ENCODE peak calls at places on chromosomes 1 and 21, in six cellular contexts. I, P, M, E, O and U are unnamed samples.

GRCh38 chr1:85361106-85361505 is 84.7 kb upstream of the BCL10 start:
- DNase-seq in E (no peak), P (peak), O (no peak), M (no peak), I (no peak), U (no peak)

GRCh38 chr1:29575826-29576225 is 339.5 kb downstream of the PTPRU start:
- DNase-seq in I (no peak), O (no peak), P (no peak), M (no peak), E (no peak), U (no peak)

GRCh38 chr1:102191723-102192122 is 195.0 kb upstream of the OLFM3 start:
- DNase-seq in E (no peak), O (no peak), P (peak), M (no peak), I (no peak), U (no peak)

GRCh38 chr1:41382531-41383090 is 21.4 kb downstream of the FOXO6 start:
- DNase-seq in M (no peak), I (peak), O (peak), P (no peak), E (peak), U (peak)

GRCh38 chr1:118115567-118116272 is 69.3 kb downstream of the SPAG17 start:
- DNase-seq in I (no peak), O (no peak), P (no peak), E (no peak), M (no peak), U (no peak)

GRCh38 chr1:23995431-23995837 is 15.3 kb upstream of the SRSF10 start:
- DNase-seq in E (no peak), O (no peak), I (peak), P (no peak), M (no peak), U (no peak)

GRCh38 chr1:52141513-52142219 is at the start of gene ZFYVE9:
- DNase-seq in I (peak), M (peak), E (peak), P (no peak), O (peak), U (peak)

GRCh38 chr21:42578761-42579415 is 65.2 kb downstream of the SLC37A1 start:
- DNase-seq in E (no peak), M (no peak), P (no peak), O (no peak), I (peak), U (peak)

GRCh38 chr1:210467440-210468040 is 138.8 kb downstream of the HHAT start:
- DNase-seq in P (no peak), O (no peak), E (no peak), I (no peak), M (no peak), U (no peak)

GRCh38 chr1:5597171-5597864 is 394.9 kb downstream of the NPHP4 start:
- DNase-seq in O (peak), M (no peak), E (peak), P (no peak), I (peak), U (peak)

GRCh38 chr1:28392027-28392652 is 22.6 kb downstream of the PHACTR4 start:
- DNase-seq in M (no peak), P (peak), E (no peak), O (no peak), I (no peak), U (no peak)

GRCh38 chr1:153832293-153832692 is 57.1 kb downstream of the SLC27A3 start:
- DNase-seq in M (no peak), E (no peak), P (no peak), I (no peak), O (no peak), U (no peak)

GRCh38 chr1:3352084-3352951 is 102.1 kb upstream of the ARHGEF16 start:
- DNase-seq in I (peak), P (no peak), O (peak), E (no peak), M (no peak), U (peak)

GRCh38 chr1:12531169-12531479 is 86.9 kb downstream of the DHRS3 start:
- DNase-seq in E (no peak), I (no peak), O (no peak), M (no peak), P (no peak), U (no peak)

GRCh38 chr1:207619833-207620572 is 24.9 kb upstream of the CR1L start:
- DNase-seq in M (no peak), E (no peak), O (no peak), I (no peak), P (peak), U (no peak)

GRCh38 chr21:45051580-45052434 is 22.6 kb upstream of the ADARB1 start:
- DNase-seq in E (no peak), O (no peak), M (no peak), P (no peak), I (peak), U (no peak)

GRCh38 chr1:64212023-64212422 is 8.6 kb downstream of the UBE2U start:
- DNase-seq in E (no peak), M (no peak), I (no peak), P (no peak), O (no peak), U (no peak)

GRCh38 chr1:189669846-189670245 is 807.8 kb downstream of the BRINP3 start:
- DNase-seq in I (no peak), O (no peak), P (no peak), M (no peak), E (no peak), U (no peak)

GRCh38 chr1:153679337-153680119 is 1.0 kb downstream of the NPR1 start:
- DNase-seq in O (no peak), M (no peak), E (no peak), P (no peak), I (peak), U (no peak)

GRCh38 chr1:22131875-22132486 is 10.9 kb downstream of the WNT4 start:
- DNase-seq in E (peak), O (peak), I (peak), P (no peak), M (no peak), U (peak)

GRCh38 chr21:27126140-27126539 is 159.3 kb upstream of the ADAMTS5 start:
- DNase-seq in O (no peak), I (no peak), E (no peak), M (no peak), P (no peak), U (no peak)

GRCh38 chr1:214615111-214615510 is 12.1 kb downstream of the CENPF start:
- DNase-seq in P (no peak), I (no peak), M (no peak), O (no peak), E (no peak), U (no peak)

GRCh38 chr1:45282346-45282745 is 44.3 kb upstream of the HPDL start:
- DNase-seq in I (no peak), E (no peak), P (no peak), M (no peak), O (no peak), U (no peak)

GRCh38 chr1:55007626-55008025 is 8.9 kb downstream of the BSND start:
- DNase-seq in O (no peak), I (no peak), E (no peak), P (no peak), M (no peak), U (no peak)

GRCh38 chr1:193358419-193358818 is 172.0 kb upstream of the B3GALT2 start:
- DNase-seq in I (no peak), E (no peak), O (no peak), M (no peak), P (no peak), U (no peak)

GRCh38 chr1:234597894-234598293 is 12.1 kb downstream of the IRF2BP2 start:
- DNase-seq in E (peak), P (no peak), M (no peak), O (no peak), I (no peak), U (no peak)

GRCh38 chr1:13725714-13726175 is 25.8 kb downstream of the PRDM2 start:
- DNase-seq in E (peak), I (no peak), P (no peak), O (peak), M (no peak), U (no peak)

GRCh38 chr1:230113605-230114241 is 46.7 kb downstream of the GALNT2 start:
- DNase-seq in O (no peak), M (no peak), E (no peak), I (no peak), P (no peak), U (no peak)

GRCh38 chr1:45544530-45544929 is 6.1 kb upstream of the AKR1A1 start:
- DNase-seq in P (no peak), M (no peak), E (no peak), O (no peak), I (no peak), U (no peak)

GRCh38 chr1:157472959-157473358 is 79.4 kb downstream of the FCRL5 start:
- DNase-seq in E (no peak), P (no peak), I (no peak), O (no peak), M (no peak), U (no peak)

GRCh38 chr1:20721117-20722061 is 3.6 kb upstream of the KIF17 start:
- DNase-seq in O (no peak), M (no peak), E (no peak), P (no peak), I (peak), U (no peak)

GRCh38 chr21:33067045-33067444 is 2.9 kb upstream of the OLIG1 start:
- DNase-seq in O (no peak), M (no peak), P (no peak), E (no peak), I (peak), U (no peak)

GRCh38 chr1:30005972-30006619 is 717.3 kb downstream of the MATN1 start:
- DNase-seq in P (no peak), I (no peak), E (no peak), O (no peak), M (no peak), U (no peak)

GRCh38 chr1:168688679-168689657 is 40.0 kb downstream of the DPT start:
- DNase-seq in M (no peak), E (no peak), O (no peak), P (no peak), I (no peak), U (no peak)

GRCh38 chr21:29436143-29436542 is 137.4 kb downstream of the BACH1 start:
- DNase-seq in M (no peak), O (peak), P (no peak), E (no peak), I (no peak), U (no peak)

DNA sequence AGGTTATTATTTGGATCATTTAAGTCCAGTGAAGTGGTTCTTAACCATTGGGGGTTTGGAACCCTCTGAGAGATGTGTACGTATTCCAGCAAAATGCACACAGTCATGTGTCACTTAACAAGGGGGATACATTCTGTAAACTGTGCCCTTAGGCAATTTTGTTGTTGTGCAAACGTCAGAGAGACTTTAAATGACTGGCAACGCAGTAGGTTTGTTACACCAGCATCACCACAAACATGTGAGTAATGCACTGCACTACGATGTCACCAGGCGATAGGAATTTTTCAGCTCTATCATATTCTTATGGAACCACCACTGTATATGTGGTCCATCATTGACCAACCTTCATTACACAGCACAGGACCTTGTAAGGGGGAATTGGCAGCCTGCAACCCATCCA is 11.9 kb downstream of the AHCYL1 start:
- DNase-seq in O (no peak), P (no peak), M (no peak), E (no peak), I (no peak), U (no peak)
- TF ChIP-seq CTCF in O (no peak), P (no peak), M (no peak), E (no peak), I (no peak), U (no peak)

DNA sequence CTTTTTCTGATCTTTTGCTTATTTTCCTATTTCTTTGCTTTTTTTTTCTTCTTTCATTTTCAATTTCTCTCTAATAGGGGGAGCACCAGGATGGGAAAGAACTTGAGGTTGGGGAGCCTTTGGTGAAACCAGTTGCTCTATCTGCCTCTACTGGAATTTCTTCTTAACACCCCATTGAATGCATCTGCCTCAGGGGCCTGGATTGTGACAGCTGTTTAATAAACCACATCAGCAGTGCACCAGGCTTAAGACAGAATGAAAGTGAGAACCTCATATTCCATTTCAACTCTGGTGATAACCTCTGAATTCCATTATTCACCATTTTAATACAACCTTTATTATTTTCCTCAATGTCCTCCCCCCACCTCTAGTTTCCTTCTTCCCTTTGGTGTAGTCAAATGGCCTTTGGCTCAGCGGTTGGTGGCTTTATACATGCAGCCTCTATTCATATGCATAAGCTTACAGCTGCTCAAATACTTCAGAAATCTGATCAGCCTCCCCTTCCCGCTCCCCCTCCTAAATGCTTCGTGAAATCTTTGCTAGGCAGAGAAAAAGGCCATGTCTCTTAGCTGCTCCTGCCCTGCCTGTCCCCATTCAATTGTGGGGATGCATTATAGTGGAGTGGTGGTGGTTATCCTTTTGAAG is 537.3 kb upstream of the PLXNA2 start:
- DNase-seq in E (no peak), M (no peak), P (no peak), O (no peak), I (no peak), U (no peak)
- TF ChIP-seq CTCF in E (no peak), M (no peak), P (no peak), O (no peak), I (no peak), U (no peak)

GRCh38 chr1:79074975-79075374 is 68.4 kb upstream of the ADGRL4 start:
- DNase-seq in P (no peak), O (no peak), I (no peak), E (no peak), M (no peak), U (no peak)

GRCh38 chr1:79082233-79082632 is 75.7 kb upstream of the ADGRL4 start:
- DNase-seq in E (no peak), I (no peak), M (no peak), O (no peak), P (no peak), U (no peak)

GRCh38 chr1:79079770-79080169 is 73.2 kb upstream of the ADGRL4 start:
- DNase-seq in I (no peak), P (peak), O (no peak), E (no peak), M (no peak), U (no peak)
- TF ChIP-seq CTCF in I (no peak), P (no peak), O (no peak), E (no peak), M (no peak), U (no peak)

GRCh38 chr1:1122981-1123480 is 7.1 kb upstream of the C1orf159 start:
- DNase-seq in O (no peak), M (no peak), P (no peak), I (no peak), E (no peak), U (no peak)
- TF ChIP-seq CTCF in O (no peak), M (no peak), P (no peak), I (no peak), E (no peak), U (no peak)

GRCh38 chr1:35769188-35769758 is 505 bp downstream of the CLSPN start:
- DNase-seq in O (peak), P (no peak), E (peak), M (peak), I (peak), U (peak)
- TF ChIP-seq CTCF in O (peak), P (no peak), E (no peak), M (no peak), I (no peak), U (no peak)

GRCh38 chr1:35269190-35269988 is 880 bp downstream of the ZMYM4 start:
- DNase-seq in O (no peak), E (no peak), M (no peak), P (no peak), I (no peak), U (no peak)

GRCh38 chr1:35264861-35265260 is 3.6 kb upstream of the ZMYM4 start:
- DNase-seq in O (peak), P (no peak), I (no peak), M (no peak), E (peak), U (no peak)

GRCh38 chr1:35269989-35270289 is 1.4 kb downstream of the ZMYM4 start:
- DNase-seq in P (no peak), E (no peak), M (no peak), O (no peak), I (no peak), U (no peak)

GRCh38 chr1:35266306-35266705 is 2.2 kb upstream of the ZMYM4 start:
- DNase-seq in P (no peak), E (no peak), I (no peak), M (no peak), O (no peak), U (no peak)

GRCh38 chr1:35268282-35269189 is at the start of gene ZMYM4:
- DNase-seq in P (peak), I (peak), O (peak), M (peak), E (peak), U (peak)
- TF ChIP-seq CTCF in P (peak), I (no peak), O (no peak), M (no peak), E (no peak), U (no peak)

DNA sequence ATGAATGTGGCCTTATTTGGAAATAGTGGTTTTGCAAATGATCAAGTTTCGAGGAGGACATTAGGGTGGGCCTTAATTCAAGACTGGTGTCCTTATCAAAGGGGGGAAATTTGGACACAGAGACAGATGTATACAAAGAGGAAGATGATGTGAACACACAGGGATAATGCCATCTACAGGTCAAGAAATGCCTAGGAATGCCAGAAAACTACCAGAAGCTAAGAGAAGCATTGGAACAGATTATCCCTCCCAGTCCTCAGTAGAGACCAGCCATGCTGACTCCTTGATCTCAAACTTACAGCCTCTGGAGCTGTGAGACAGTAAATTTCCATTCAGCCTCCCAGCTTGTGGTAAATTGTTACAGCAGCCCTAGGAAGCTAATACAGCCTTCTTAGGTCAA is 151.4 kb downstream of the PTGER3 start:
- DNase-seq in O (no peak), E (no peak), M (no peak), I (no peak), P (no peak), U (no peak)
- TF ChIP-seq CTCF in O (no peak), E (no peak), M (no peak), I (no peak), P (peak), U (no peak)

DNA sequence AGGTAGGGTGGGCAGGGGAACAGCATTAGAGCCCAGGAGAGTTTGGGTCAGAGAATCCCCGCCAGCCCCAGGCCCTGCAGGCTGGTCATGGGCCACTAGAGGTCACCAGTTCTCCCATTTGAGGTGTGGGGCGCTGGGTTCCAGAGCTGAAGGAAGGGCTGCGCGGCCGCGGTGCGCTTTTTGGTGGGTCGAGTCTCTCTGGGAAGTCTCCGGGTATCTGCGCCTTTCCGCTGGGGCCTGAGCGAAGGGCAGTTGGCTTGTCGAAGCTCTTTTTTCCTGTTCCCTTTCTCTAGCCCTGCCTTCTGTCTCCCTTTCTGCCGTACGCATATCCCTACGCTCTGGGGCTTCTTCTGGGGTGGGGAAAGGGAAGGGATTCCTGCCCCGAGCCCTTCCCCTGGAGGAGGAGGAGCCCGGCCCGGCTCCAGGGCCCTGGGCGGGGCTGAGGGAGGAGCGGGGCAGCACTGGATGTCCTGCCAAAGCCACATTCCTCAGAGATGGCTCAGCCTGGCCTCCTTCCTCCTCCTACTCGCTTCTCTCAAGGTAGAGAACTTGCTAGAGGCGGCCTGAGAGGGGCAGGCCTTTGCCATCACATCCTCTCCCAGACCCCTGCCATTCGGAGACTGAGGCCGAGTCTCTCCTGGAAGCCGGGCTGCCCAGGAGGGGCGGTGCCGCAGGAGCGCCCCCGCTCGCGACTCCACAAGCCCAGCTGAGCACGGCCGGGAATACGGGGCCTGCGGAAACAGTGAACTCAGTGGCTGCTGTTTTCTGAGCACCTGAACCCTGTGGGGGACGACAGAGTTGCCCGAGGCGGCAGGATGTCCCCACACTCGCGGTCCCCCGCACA is 12.0 kb downstream of the ADAMTSL4 start:
- DNase-seq in O (peak), E (peak), P (peak), I (peak), M (no peak), U (peak)
- TF ChIP-seq CTCF in O (peak), E (peak), P (peak), I (peak), M (no peak), U (peak)